ENCODE peak calls at places on chromosomes 5 and 9, in six cellular contexts. L, R, C, X, S and D are unnamed samples.

GRCh38 chr5:171927345-171927941 is 79.0 kb downstream of the FBXW11 start:
- DNase-seq in C (no peak), L (no peak), S (no peak), R (peak; percentile 38), X (peak; percentile 31), D (no peak)

GRCh38 chr5:82351754-82352145 is 73.6 kb upstream of the RPS23 start:
- DNase-seq in S (peak; percentile 90), X (peak; percentile 91), C (no peak), R (peak; percentile 85), L (no peak), D (peak; percentile 21)

GRCh38 chr9:6646028-6646636 is 603 bp upstream of the GLDC start:
- DNase-seq in R (peak; percentile 17), L (no peak), X (no peak), C (no peak), S (no peak), D (no peak)

GRCh38 chr9:36194326-36195000 is 3.7 kb downstream of the CLTA start:
- DNase-seq in L (no peak), C (no peak), X (no peak), R (no peak), S (peak; percentile 38), D (no peak)

GRCh38 chr5:74542477-74542876 is 98.1 kb downstream of the ENC1 start:
- DNase-seq in C (no peak), X (peak; percentile 26), R (peak; percentile 75), S (no peak), L (no peak), D (no peak)

GRCh38 chr5:61333351-61334223 is 1.5 kb downstream of the ZSWIM6 start:
- DNase-seq in R (peak; percentile 16), S (peak; percentile 42), X (peak; percentile 35), L (peak; percentile 32), C (no peak), D (peak; percentile 52)

GRCh38 chr9:38008168-38009034 is 60.6 kb downstream of the SHB start:
- DNase-seq in S (peak; percentile 78), L (peak; percentile 29), X (peak; percentile 82), C (no peak), R (peak; percentile 94), D (peak; percentile 69)

GRCh38 chr5:13567819-13568218 is 376.7 kb downstream of the DNAH5 start:
- DNase-seq in S (no peak), X (no peak), R (peak; percentile 98), L (no peak), C (no peak), D (no peak)

GRCh38 chr9:91943876-91944470 is 6.1 kb downstream of the ROR2 start:
- DNase-seq in C (no peak), X (peak; percentile 36), L (no peak), R (no peak), S (peak; percentile 39), D (no peak)

GRCh38 chr5:125412051-125412560 is 665.7 kb upstream of the ZNF608 start:
- DNase-seq in C (no peak), L (no peak), R (peak; percentile 64), S (peak; percentile 40), X (peak; percentile 44), D (peak; percentile 31)
- TF ChIP-seq CTCF in C (peak; percentile 5), L (no peak), R (no peak), S (peak; percentile 12), X (peak; percentile 14), D (no peak)

DNA sequence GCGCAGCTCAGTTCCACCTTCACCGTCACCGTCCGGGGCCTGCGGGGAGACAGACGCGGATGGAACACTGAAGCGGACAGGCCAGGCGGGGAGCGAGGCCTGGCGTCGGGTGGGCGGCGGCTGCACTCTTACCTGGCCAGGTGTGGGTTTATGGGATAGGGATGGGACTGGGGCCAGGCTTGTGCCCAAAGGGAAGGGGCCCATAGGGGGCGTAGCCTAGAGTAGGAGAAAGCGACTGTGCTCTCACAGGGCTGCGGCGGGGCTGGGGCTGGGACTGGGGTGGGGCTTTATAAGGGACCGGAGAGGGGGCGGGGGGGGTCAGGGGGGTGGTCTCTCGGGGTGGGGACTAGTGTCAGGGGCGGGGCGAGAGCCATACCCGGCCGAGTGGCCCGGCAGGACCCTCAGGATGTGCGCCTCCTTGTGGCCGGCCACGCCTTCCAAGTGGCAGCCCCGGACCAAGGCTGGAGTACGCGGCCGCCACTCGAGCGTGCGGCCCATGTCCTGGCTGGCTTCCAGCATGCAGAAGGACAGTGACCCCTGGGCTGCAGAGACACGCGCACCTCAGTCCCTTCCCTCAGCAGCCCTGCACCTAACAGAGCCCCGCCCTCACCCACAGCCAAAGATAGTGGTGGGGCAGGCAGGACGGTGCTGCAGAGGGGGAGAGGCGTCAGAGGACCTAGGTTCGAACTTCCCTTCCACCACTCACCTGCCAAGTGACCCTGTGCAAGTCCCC is 22.8 kb downstream of the FPGS start:
- DNase-seq in R (no peak), L (peak; percentile 78), X (no peak), C (no peak), S (no peak), D (peak; percentile 92)
- TF ChIP-seq CTCF in R (peak; percentile 37), L (peak; percentile 65), X (no peak), C (peak; percentile 18), S (peak; percentile 9), D (peak; percentile 56)

DNA sequence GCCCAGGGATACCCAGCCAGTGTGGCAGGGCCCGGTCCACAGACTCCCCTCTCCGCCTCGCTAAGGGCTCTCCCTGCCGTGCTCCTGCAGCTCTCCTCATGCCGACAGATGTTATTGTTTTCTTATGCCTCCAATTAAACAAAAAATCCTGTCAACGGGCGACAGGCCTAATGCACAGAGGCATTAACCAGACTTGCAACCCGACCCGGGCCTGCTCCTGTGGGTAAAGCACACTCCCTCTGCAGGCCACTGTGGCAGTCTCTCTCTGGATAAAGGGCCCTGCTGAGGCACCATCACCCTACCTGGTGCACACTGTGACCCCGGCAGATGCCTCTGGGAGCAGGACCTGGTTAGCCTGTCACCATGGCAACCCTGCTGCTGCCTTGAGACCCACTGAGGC is 27.5 kb upstream of the HAND1 start:
- DNase-seq in L (no peak), S (no peak), R (no peak), C (no peak), X (no peak), D (peak; percentile 24)
- TF ChIP-seq CTCF in L (no peak), S (no peak), R (no peak), C (no peak), X (no peak), D (no peak)

GRCh38 chr5:18043344-18043743 is 409.1 kb downstream of the TAF11L14 start:
- DNase-seq in R (peak; percentile 68), X (no peak), S (no peak), L (no peak), C (no peak), D (no peak)
- TF ChIP-seq CTCF in R (peak; percentile 54), X (no peak), S (no peak), L (no peak), C (no peak), D (no peak)

DNA sequence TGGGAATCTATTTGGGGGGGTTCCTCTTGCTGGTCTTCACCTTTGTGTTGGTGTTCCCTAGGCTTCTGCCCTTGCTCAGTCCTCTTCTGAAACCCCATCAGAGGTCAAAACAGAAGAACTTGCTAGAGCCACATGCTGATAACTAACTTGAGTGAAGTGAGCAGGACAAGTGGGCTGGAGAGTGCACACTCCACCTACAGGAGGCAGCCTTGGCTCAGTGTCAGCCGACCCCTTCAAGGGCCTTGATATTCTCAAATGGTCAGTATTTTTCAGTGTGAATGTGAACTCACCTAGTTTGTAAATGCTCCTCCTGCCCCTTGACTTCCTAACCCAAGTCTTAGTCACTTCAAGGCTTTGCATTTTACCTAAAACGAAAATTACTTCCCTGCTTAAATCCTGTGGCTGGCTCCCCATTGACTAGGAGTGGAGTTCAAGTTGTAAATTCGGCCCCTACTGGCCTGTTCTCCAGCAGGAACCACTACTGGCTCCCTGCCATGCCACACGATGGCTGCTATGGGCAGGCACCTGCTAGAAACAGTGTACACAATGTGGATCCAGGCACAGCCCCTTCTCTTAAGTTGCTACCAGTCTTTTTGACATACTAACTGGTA is 3.6 kb upstream of the SLC1A3 start:
- DNase-seq in C (no peak), X (no peak), L (peak; percentile 43), R (peak; percentile 28), S (no peak), D (no peak)
- TF ChIP-seq CTCF in C (no peak), X (no peak), L (no peak), R (peak; percentile 49), S (no peak), D (no peak)